ENCODE peak calls at places on chromosomes 6 and 20, in ten cellular contexts. G, I, M, W, Z, J, O, N, H and S are unnamed samples.

GRCh38 chr20:51930775-51931174 is 128.5 kb upstream of the SALL4 start:
- DNase-seq in G (peak), I (peak), M (no peak), W (no peak), Z (no peak), J (no peak), O (no peak), N (no peak), H (no peak), S (no peak)

GRCh38 chr6:71387179-71387578 is 98.6 kb downstream of the OGFRL1 start:
- DNase-seq in G (no peak), I (no peak), M (no peak), W (no peak), Z (no peak), J (no peak), O (no peak), N (no peak), H (no peak), S (no peak)

GRCh38 chr20:20582733-20583132 is 129.7 kb downstream of the RALGAPA2 start:
- DNase-seq in G (no peak), I (no peak), M (no peak), W (no peak), Z (no peak), J (no peak), O (no peak), N (no peak), H (no peak), S (no peak)

GRCh38 chr20:23234311-23235078 is 116.1 kb upstream of the NXT1 start:
- DNase-seq in G (no peak), I (no peak), M (no peak), W (no peak), Z (no peak), J (no peak), O (no peak), N (no peak), H (no peak), S (no peak)

GRCh38 chr6:127515234-127515793 is 3.8 kb downstream of the MTCL3 start:
- DNase-seq in G (no peak), I (no peak), M (no peak), W (peak), Z (no peak), J (no peak), O (peak), N (no peak), H (peak), S (no peak)

GRCh38 chr6:111032493-111033140 is 50.8 kb downstream of the RPF2 start:
- DNase-seq in G (no peak), I (no peak), M (no peak), W (no peak), Z (no peak), J (no peak), O (no peak), N (no peak), H (no peak), S (no peak)

GRCh38 chr6:112366695-112367546 is 19.8 kb downstream of the RFPL4B start:
- DNase-seq in G (no peak), I (no peak), M (no peak), W (no peak), Z (no peak), J (no peak), O (no peak), N (no peak), H (no peak), S (peak)

GRCh38 chr20:50242863-50243609 is 52.4 kb downstream of the CEBPB start:
- DNase-seq in G (no peak), I (peak), M (no peak), W (no peak), Z (peak), J (peak), O (no peak), N (peak), H (no peak), S (no peak)

GRCh38 chr6:137677714-137678113 is 183.5 kb upstream of the OLIG3 start:
- DNase-seq in G (no peak), I (no peak), M (peak), W (no peak), Z (no peak), J (peak), O (no peak), N (no peak), H (no peak), S (peak)

GRCh38 chr6:112018619-112019416 is 35.1 kb upstream of the CCN6 start:
- DNase-seq in G (peak), I (no peak), M (no peak), W (no peak), Z (no peak), J (no peak), O (no peak), N (peak), H (no peak), S (no peak)

GRCh38 chr20:13142143-13142542 is 78.9 kb upstream of the ISM1 start:
- DNase-seq in G (no peak), I (no peak), M (no peak), W (no peak), Z (no peak), J (no peak), O (no peak), N (no peak), H (no peak), S (no peak)

GRCh38 chr6:77462359-77463307 is 658 bp downstream of the HTR1B start:
- DNase-seq in G (peak), I (no peak), M (no peak), W (peak), Z (no peak), J (no peak), O (no peak), N (peak), H (no peak), S (no peak)
- TF ChIP-seq POLR2AphosphoS5 in G (no peak), I (no peak), M (no peak), W (no peak), Z (no peak), J (no peak), O (no peak), N (no peak), H (no peak), S (no peak)

GRCh38 chr6:167212716-167213011 is 54.9 kb upstream of the GPR31 start:
- DNase-seq in G (no peak), I (no peak), M (no peak), W (no peak), Z (no peak), J (no peak), O (no peak), N (no peak), H (no peak), S (no peak)

GRCh38 chr6:167209577-167209975 is 51.8 kb upstream of the GPR31 start:
- DNase-seq in G (no peak), I (no peak), M (no peak), W (peak), Z (no peak), J (no peak), O (no peak), N (no peak), H (no peak), S (no peak)

GRCh38 chr6:167208819-167209576 is 51.2 kb upstream of the GPR31 start:
- DNase-seq in G (no peak), I (no peak), M (no peak), W (peak), Z (no peak), J (no peak), O (no peak), N (no peak), H (no peak), S (no peak)

GRCh38 chr6:167211870-167212715 is 54.3 kb upstream of the GPR31 start:
- DNase-seq in G (no peak), I (no peak), M (no peak), W (no peak), Z (no peak), J (no peak), O (no peak), N (no peak), H (no peak), S (no peak)

GRCh38 chr6:167210375-167211295 is 52.9 kb upstream of the GPR31 start:
- DNase-seq in G (no peak), I (no peak), M (no peak), W (no peak), Z (no peak), J (no peak), O (no peak), N (no peak), H (no peak), S (no peak)
- TF ChIP-seq POLR2A in G (no peak), I (no peak), M (no peak), W (no peak), Z (no peak), J (no peak), O (no peak), N (no peak), H (no peak), S (no peak)

GRCh38 chr6:47661960-47662359 is 36.4 kb upstream of the ADGRF4 start:
- DNase-seq in G (no peak), I (no peak), M (no peak), W (no peak), Z (no peak), J (no peak), O (no peak), N (no peak), H (no peak), S (no peak)
- TF ChIP-seq POLR2AphosphoS5 in G (no peak), I (no peak), M (no peak), W (no peak), Z (no peak), J (no peak), O (no peak), N (no peak), H (no peak), S (no peak)

DNA sequence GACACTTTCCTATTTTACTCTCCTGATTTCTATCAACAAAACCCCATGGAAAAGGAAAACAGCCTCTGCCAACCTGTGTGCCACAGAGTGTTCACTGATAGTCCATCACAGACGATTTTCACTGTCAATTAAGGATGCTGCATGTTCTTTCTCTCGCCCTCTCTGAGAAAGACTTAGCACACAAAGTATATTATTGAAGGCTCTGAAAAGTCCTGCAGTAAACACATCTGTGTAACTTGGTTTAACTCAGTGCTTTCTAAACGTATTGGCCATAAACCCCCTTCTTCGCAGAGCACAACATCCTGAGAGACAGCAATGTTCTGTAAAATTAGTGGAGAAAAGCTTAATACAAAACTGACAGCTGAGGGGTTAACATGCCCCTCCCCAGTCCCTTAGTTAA is 26.6 kb downstream of the MDGA1 start:
- DNase-seq in G (no peak), I (no peak), M (no peak), W (no peak), Z (no peak), J (no peak), O (no peak), N (no peak), H (no peak), S (no peak)
- TF ChIP-seq POLR2A in G (no peak), I (no peak), M (no peak), W (no peak), Z (no peak), J (no peak), O (no peak), N (no peak), H (no peak), S (no peak)